ENCODE peak calls at places on chromosomes 4 and X, in nine cellular contexts. A is SK-N-SH, W is left ventricle myocardium inferior, T is IMR-90, U is tibial nerve, F is MCF 10A, R is foreskin keratinocyte, N is H9, L is progenitor cell of endocrine pancreas. I is an unnamed sample.

GRCh38 chr4:41204400-41204978 is 9.9 kb downstream of the APBB2 start:
- DNase-seq in L (no peak), T (peak), A (no peak), N (no peak), W (peak), U (no peak), R (peak), F (peak), I (no peak)

GRCh38 chr4:105496899-105497298 is 23.0 kb upstream of the PPA2 start:
- DNase-seq in N (no peak), A (no peak), R (no peak), U (no peak), L (no peak), T (no peak), W (no peak), F (peak), I (no peak)

GRCh38 chr4:74244049-74244448 is 64.2 kb upstream of the EPGN start:
- DNase-seq in L (no peak), R (no peak), U (no peak), W (no peak), N (no peak), A (no peak), F (no peak), T (no peak), I (no peak)

GRCh38 chrX:143873343-143873742 is 10.5 kb upstream of the UBE2NL start:
- DNase-seq in W (no peak), T (no peak), F (peak), U (no peak), N (no peak), L (no peak), A (peak), R (no peak), I (no peak)

GRCh38 chr4:140013088-140013487 is 140.9 kb downstream of the MAML3 start:
- DNase-seq in A (no peak), L (no peak), F (no peak), W (no peak), R (no peak), N (no peak), T (no peak), U (no peak), I (no peak)

GRCh38 chr4:94274912-94275311 is 67.2 kb downstream of the SMARCAD1 start:
- DNase-seq in W (no peak), T (peak), R (no peak), N (no peak), A (no peak), F (no peak), U (no peak), L (no peak), I (no peak)

GRCh38 chr4:181766061-181766460 is 477.1 kb upstream of the TENM3 start:
- DNase-seq in N (no peak), F (no peak), L (no peak), T (no peak), A (no peak), W (no peak), U (no peak), R (no peak), I (no peak)

GRCh38 chrX:23936198-23936597 is 28.4 kb downstream of the CXorf58 start:
- DNase-seq in L (no peak), T (no peak), F (no peak), R (no peak), W (no peak), A (no peak), U (no peak), N (no peak), I (no peak)

GRCh38 chr4:181661090-181661489 is 582.1 kb upstream of the TENM3 start:
- DNase-seq in N (no peak), F (peak), A (no peak), R (peak), T (peak), L (no peak), W (no peak), U (no peak), I (no peak)

GRCh38 chr4:166421556-166422156 is 548.6 kb downstream of the TLL1 start:
- DNase-seq in U (no peak), F (peak), N (no peak), T (peak), W (no peak), R (no peak), A (no peak), L (no peak), I (no peak)

GRCh38 chr4:79121875-79122358 is 182.7 kb upstream of the PAQR3 start:
- DNase-seq in L (no peak), W (no peak), R (no peak), A (no peak), N (no peak), F (no peak), U (no peak), T (no peak), I (no peak)

GRCh38 chr4:64539234-64539849 is 130.1 kb upstream of the TECRL start:
- DNase-seq in F (peak), U (no peak), L (peak), N (peak), T (peak), R (peak), A (peak), W (no peak), I (no peak)

GRCh38 chrX:53184836-53185235 is 40.2 kb downstream of the KDM5C start:
- DNase-seq in U (no peak), W (no peak), R (peak), F (no peak), T (peak), A (no peak), L (no peak), N (no peak), I (no peak)

GRCh38 chrX:149804102-149804501 is 22.4 kb downstream of the MAGEA9 start:
- DNase-seq in N (no peak), F (no peak), A (no peak), T (no peak), R (no peak), U (no peak), W (no peak), L (no peak), I (no peak)

GRCh38 chr4:22115262-22115661 is 166.7 kb upstream of the KCNIP4 start:
- DNase-seq in U (no peak), L (no peak), A (no peak), T (no peak), F (no peak), R (no peak), W (no peak), N (no peak), I (no peak)

GRCh38 chr4:37812713-37813112 is 13.8 kb upstream of the PGM2 start:
- DNase-seq in R (peak), T (peak), A (no peak), F (peak), U (no peak), L (no peak), W (no peak), N (no peak), I (no peak)

GRCh38 chrX:24479924-24480722 is 15.0 kb downstream of the PDK3 start:
- DNase-seq in F (peak), A (no peak), L (no peak), T (peak), W (no peak), U (no peak), N (no peak), R (no peak), I (peak)

GRCh38 chr4:73539386-73539785 is 57.8 kb downstream of the AFM start:
- DNase-seq in R (no peak), T (no peak), U (no peak), W (no peak), N (no peak), F (no peak), A (no peak), L (no peak), I (no peak)

GRCh38 chrX:9535101-9535500 is 70.2 kb downstream of the TBL1X start:
- DNase-seq in A (no peak), T (peak), F (no peak), N (no peak), W (no peak), R (no peak), L (no peak), U (no peak), I (no peak)

GRCh38 chr4:3375688-3376087 is 66.1 kb upstream of the HGFAC start:
- DNase-seq in T (peak), A (peak), L (no peak), F (peak), W (no peak), U (no peak), N (no peak), R (peak), I (no peak)

GRCh38 chrX:51598899-51599298 is 19.8 kb downstream of the CENPVL3 start:
- DNase-seq in R (no peak), F (no peak), U (no peak), W (no peak), L (no peak), A (no peak), T (no peak), N (no peak), I (no peak)

GRCh38 chr4:71472946-71473345 is 134.1 kb downstream of the SLC4A4 start:
- DNase-seq in R (peak), W (no peak), U (no peak), N (no peak), L (no peak), F (peak), T (peak), A (no peak), I (no peak)

GRCh38 chrX:68832516-68833447 is 4.0 kb downstream of the EFNB1 start:
- DNase-seq in N (peak), L (no peak), T (no peak), R (no peak), U (no peak), F (no peak), A (no peak), W (no peak), I (no peak)

GRCh38 chrX:10156199-10157031 is at the start of gene CLCN4:
- DNase-seq in U (no peak), R (no peak), A (peak), W (peak), L (peak), T (no peak), F (peak), N (peak), I (no peak)

GRCh38 chrX:119292445-119292844 is 56.4 kb downstream of the PGRMC1 start:
- DNase-seq in R (no peak), A (no peak), N (no peak), U (no peak), L (no peak), T (no peak), W (no peak), F (peak), I (no peak)

GRCh38 chr4:17111959-17112659 is 213.7 kb upstream of the LDB2 start:
- DNase-seq in R (no peak), N (peak), L (no peak), W (no peak), A (peak), U (no peak), T (no peak), F (peak), I (no peak)

GRCh38 chrX:31266172-31267076 is 194.6 kb upstream of the FTHL17 start:
- DNase-seq in N (peak), U (peak), A (peak), T (no peak), F (peak), R (no peak), W (peak), L (peak), I (no peak)

GRCh38 chrX:151624677-151625076 is 61.2 kb downstream of the PASD1 start:
- DNase-seq in N (no peak), U (no peak), L (no peak), F (no peak), A (no peak), W (no peak), R (no peak), T (no peak), I (no peak)

GRCh38 chr4:88981571-88981970 is 75.4 kb downstream of the FAM13A start:
- DNase-seq in U (no peak), A (no peak), F (no peak), W (no peak), T (peak), N (no peak), R (no peak), L (no peak), I (no peak)

GRCh38 chrX:150036181-150036580 is 97.9 kb upstream of the EOLA2 start:
- DNase-seq in N (no peak), L (no peak), W (no peak), U (no peak), F (peak), R (no peak), T (peak), A (peak), I (no peak)

GRCh38 chr4:4858527-4858926 is 938 bp upstream of the MSX1 start:
- DNase-seq in T (no peak), W (no peak), U (no peak), R (no peak), F (no peak), N (no peak), A (no peak), L (no peak), I (no peak)

GRCh38 chrX:22652596-22652995 is 347.2 kb upstream of the DDX53 start:
- DNase-seq in U (no peak), T (peak), A (peak), R (no peak), L (no peak), F (peak), W (no peak), N (peak), I (no peak)

GRCh38 chrX:37603938-37604409 is 32.5 kb downstream of the LANCL3 start:
- DNase-seq in R (no peak), U (no peak), N (no peak), L (no peak), F (peak), W (peak), A (no peak), T (no peak), I (no peak)

GRCh38 chr4:136461533-136461932 is 1070.8 kb downstream of the PCDH18 start:
- DNase-seq in N (no peak), F (no peak), U (no peak), A (no peak), T (no peak), W (no peak), R (no peak), L (no peak), I (no peak)

GRCh38 chr4:73142995-73143547 is 73.6 kb upstream of the COX18 start:
- DNase-seq in N (no peak), U (no peak), F (no peak), T (no peak), A (no peak), L (no peak), R (no peak), W (no peak), I (no peak)

GRCh38 chr4:142040043-142040442 is 403.7 kb downstream of the IL15 start:
- DNase-seq in T (no peak), W (no peak), A (no peak), N (peak), U (no peak), F (peak), R (no peak), L (no peak), I (no peak)
- TF ChIP-seq CTCF in T (no peak), W (no peak), A (no peak), N (peak), U (no peak), F (no peak), R (no peak), L (no peak), I (no peak)

DNA sequence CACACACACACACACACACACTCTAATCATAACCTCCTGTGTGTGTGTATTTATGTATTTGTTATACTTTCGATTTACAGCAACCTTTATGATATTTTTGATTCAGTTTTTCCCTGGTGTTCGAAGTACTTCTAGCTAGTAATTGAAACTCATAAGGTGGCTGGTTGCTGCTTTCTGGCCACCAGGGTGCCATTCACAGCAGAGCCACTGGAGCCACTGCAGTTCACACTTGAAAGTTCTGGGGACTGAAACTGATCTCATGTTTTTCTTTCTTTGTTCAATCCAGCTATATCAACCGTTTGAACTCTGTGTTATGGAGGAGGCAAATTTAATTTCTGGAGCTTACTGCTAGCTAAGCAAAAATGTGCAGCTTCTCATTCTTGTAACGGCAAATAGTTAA is 419.4 kb downstream of the ADGRL3 start:
- DNase-seq in A (no peak), L (no peak), F (no peak), U (no peak), T (no peak), W (no peak), N (peak), R (no peak), I (no peak)
- TF ChIP-seq CTCF in A (peak), L (peak), F (no peak), U (no peak), T (no peak), W (no peak), N (peak), R (peak), I (no peak)

DNA sequence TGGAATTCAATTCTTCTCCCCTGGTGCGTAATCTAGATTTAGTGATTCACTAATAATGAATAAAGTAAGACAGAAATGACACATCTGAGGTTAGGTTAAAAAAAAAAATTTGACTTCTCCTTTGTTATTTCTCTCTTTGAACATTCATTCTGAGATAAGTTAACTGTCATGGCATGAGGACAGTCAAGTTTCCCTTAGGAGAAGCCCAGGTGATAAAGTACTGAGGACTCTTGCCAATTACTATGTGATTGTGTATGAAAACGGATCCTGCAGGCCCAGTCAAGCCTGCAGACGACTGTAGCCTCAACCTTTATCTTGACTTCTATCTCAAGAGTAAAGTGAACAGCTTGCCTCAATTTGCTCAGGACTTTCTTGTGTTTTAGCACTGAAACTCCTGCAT is 293.2 kb downstream of the PRR32 start:
- DNase-seq in U (no peak), T (no peak), L (no peak), A (no peak), F (no peak), R (peak), N (no peak), W (no peak), I (no peak)
- TF ChIP-seq CTCF in U (no peak), T (no peak), L (no peak), A (no peak), F (no peak), R (no peak), N (no peak), W (no peak), I (no peak)

GRCh38 chr4:176102414-176102813 is 36.8 kb downstream of the WDR17 start:
- DNase-seq in T (no peak), U (no peak), F (no peak), W (no peak), A (no peak), R (no peak), N (no peak), L (no peak), I (no peak)

DNA sequence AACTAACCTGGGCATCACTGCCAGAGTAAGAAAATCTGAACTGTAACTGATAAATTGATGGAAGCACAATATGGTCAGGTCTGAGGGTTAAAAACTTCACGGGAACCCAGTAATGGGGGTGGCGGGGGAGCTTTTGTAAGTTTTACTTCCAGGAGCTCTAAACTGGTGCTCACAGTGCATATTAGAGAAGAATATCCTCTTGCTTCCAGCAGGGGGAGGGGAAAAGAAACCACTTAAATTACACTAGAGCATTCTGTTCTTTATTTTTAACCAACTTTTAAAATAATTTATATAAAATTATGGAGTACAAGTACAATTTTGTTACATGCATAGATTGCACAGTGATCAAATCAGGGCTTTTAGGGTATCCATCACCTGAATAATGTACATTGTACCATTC is 33.7 kb downstream of the WDR17 start:
- DNase-seq in U (no peak), F (no peak), T (peak), R (no peak), N (no peak), L (no peak), A (no peak), W (no peak), I (no peak)
- TF ChIP-seq CTCF in U (no peak), F (no peak), T (peak), R (peak), N (peak), L (peak), A (peak), W (no peak), I (no peak)

GRCh38 chr4:163048447-163048846 is 118.2 kb downstream of the NAF1 start:
- DNase-seq in W (no peak), N (peak), R (no peak), T (peak), U (no peak), L (no peak), A (peak), F (peak), I (no peak)
- TF ChIP-seq CTCF in W (peak), N (peak), R (peak), T (peak), U (no peak), L (peak), A (peak), F (peak), I (no peak)

DNA sequence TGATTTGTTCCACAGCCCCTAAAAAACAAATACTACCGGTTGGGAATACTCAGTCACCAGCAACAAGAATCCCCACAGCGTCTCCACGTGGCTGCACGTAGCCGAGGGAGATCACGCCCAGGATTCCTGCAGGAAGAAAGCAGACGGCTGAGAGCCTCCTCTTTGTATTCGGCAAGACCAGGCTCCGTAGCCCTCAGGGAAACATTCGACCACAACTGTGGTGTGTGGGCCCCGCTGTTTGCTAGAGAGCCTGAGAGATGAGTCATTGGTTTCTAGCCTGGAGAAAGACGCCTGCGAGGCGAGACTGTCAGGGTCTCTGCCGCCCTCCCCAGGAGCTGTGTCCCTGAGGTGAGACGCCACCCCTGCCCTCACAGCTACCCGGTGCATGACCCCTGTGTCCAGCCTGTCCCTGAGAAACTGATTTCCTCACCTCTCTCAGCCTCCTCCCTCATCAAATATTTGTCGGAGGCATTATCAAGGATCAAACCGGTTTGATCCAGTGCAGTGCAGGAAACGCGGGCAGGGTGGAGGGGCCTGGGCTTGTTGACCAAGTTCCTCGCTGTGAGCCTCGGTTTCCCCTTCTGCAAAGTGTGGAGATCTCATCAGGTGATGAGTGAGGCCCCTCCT is 4.7 kb upstream of the S100P start:
- DNase-seq in T (peak), A (no peak), W (no peak), L (peak), U (peak), F (peak), N (peak), R (peak), I (peak)
- TF ChIP-seq CTCF in T (peak), A (peak), W (no peak), L (peak), U (no peak), F (no peak), N (no peak), R (peak), I (no peak)

DNA sequence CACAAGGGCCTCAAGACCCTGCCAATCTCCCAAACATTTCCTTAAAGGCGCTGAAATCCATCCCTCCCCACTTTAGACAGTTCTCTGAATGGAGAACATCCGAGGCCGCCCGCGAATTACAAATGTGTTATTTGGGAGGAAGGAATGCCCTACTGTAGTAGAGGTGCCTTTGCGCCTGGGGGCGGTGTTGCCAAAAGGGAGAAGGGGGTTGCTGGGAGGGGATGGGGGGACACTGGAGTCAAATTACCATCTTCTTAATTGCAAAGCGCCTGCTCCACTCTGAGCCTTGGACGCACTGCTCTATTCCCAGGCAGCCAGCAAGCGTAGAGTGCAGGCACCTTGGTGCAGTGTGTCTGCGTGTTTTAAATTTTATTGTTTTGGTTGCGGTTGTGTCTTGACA is 2.7 kb downstream of the TMEM255A start:
- DNase-seq in T (no peak), R (no peak), U (no peak), L (no peak), W (no peak), A (no peak), F (no peak), N (peak), I (no peak)
- TF ChIP-seq CTCF in T (no peak), R (no peak), U (no peak), L (peak), W (no peak), A (no peak), F (no peak), N (peak), I (no peak)